ENCODE peak calls at places on chromosomes 5 and 9, in seven cellular contexts. Q is PC-3, C is SK-N-SH, R is GM23338, Z is GM23248, M is PC-9, G is MM.1S. J is an unnamed sample. For H3F3A and H4K20me1, the result is how much of the 10 kb centered on the place peaks cover.

GRCh38 chr9:134875376-134875775 is 5.2 kb upstream of the FCN2 start:
- DNase-seq in G (no peak), R (no peak), C (no peak), M (no peak), Z (no peak), Q (no peak), J (no peak)

GRCh38 chr5:95907067-95907705 is 54.5 kb downstream of the ELL2 start:
- DNase-seq in M (no peak), Q (no peak), Z (no peak), G (no peak), R (no peak), C (no peak), J (no peak)

GRCh38 chr9:95788011-95788410 is 87.5 kb upstream of the ERCC6L2 start:
- DNase-seq in G (no peak), Z (no peak), Q (no peak), C (no peak), M (peak), R (peak), J (no peak)

GRCh38 chr9:85067792-85068191 is 398.3 kb downstream of the NTRK2 start:
- DNase-seq in Q (no peak), R (no peak), M (no peak), G (peak), C (no peak), Z (no peak), J (no peak)

GRCh38 chr5:23996525-23996924 is 489.1 kb downstream of the PRDM9 start:
- DNase-seq in Q (no peak), R (no peak), G (no peak), M (no peak), Z (no peak), C (no peak), J (no peak)

GRCh38 chr5:178371362-178372090 is 138.9 kb upstream of the PHYKPL start:
- DNase-seq in R (no peak), G (no peak), Z (no peak), C (no peak), M (no peak), Q (no peak), J (no peak)

GRCh38 chr9:124941689-124942561 is 1.0 kb upstream of the GOLGA1 start:
- DNase-seq in C (peak), R (peak), G (peak), M (no peak), Q (peak), Z (peak), J (peak)

GRCh38 chr5:91144491-91145232 is 238.5 kb downstream of the ARRDC3 start:
- DNase-seq in Z (no peak), C (no peak), M (no peak), R (no peak), G (no peak), Q (no peak), J (no peak)

GRCh38 chr5:38258319-38259061 is at the start of gene EGFLAM:
- DNase-seq in R (peak), G (no peak), Z (peak), C (peak), Q (no peak), M (no peak), J (peak)

GRCh38 chr5:3349704-3350565 is 245.7 kb upstream of the IRX1 start:
- DNase-seq in C (no peak), R (no peak), Q (no peak), Z (no peak), G (no peak), M (no peak), J (no peak)

GRCh38 chr9:98067184-98067583 is 10.7 kb downstream of the NANS start:
- DNase-seq in C (no peak), Z (no peak), G (no peak), Q (no peak), R (no peak), M (no peak), J (no peak)

GRCh38 chr9:92439921-92440750 is 15.9 kb upstream of the OMD start:
- DNase-seq in G (no peak), R (no peak), Z (peak), M (no peak), C (no peak), Q (peak), J (no peak)

GRCh38 chr5:127970854-127971425 is 112.6 kb upstream of the SLC12A2 start:
- DNase-seq in M (no peak), G (no peak), Z (no peak), C (no peak), Q (no peak), R (no peak), J (no peak)

GRCh38 chr5:80990971-80991370 is 30.8 kb downstream of the RASGRF2 start:
- DNase-seq in C (no peak), R (peak), M (peak), Z (no peak), G (no peak), Q (peak), J (no peak)

GRCh38 chr9:29691145-29691544 is 2117.9 kb upstream of the C9orf72 start:
- DNase-seq in G (no peak), Z (no peak), Q (no peak), R (no peak), M (no peak), C (no peak), J (no peak)

DNA sequence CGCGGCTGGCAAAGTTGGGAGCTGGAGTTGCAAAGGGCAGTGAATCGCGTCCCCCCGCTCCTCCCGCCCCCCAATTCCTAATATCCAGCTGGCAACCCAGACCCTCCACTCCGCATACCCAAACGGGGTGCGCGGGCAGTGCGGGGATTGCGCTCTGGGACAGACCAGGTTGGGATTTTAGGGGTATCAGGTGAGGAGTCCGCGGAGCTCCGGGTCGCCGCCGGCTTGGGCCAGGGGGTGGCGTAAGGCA is 553 bp downstream of the IQGAP2 start:
- DNase-seq in Z (no peak), R (no peak), C (peak), G (no peak), Q (no peak), M (no peak), J (no peak)
- H3F3A ChIP-seq in Z (under half), R (under half), C (under half), G (half or more), Q (under half), M (under half), J (under half)

GRCh38 chr5:56850423-56850822 is 35.1 kb downstream of the MAP3K1 start:
- DNase-seq in G (no peak), C (no peak), M (no peak), R (no peak), Z (no peak), Q (no peak), J (no peak)

GRCh38 chr5:56852228-56853000 is 37.1 kb downstream of the MAP3K1 start:
- DNase-seq in M (no peak), C (no peak), Q (no peak), R (no peak), G (peak), Z (no peak), J (no peak)

GRCh38 chr5:56849671-56850070 is 34.3 kb downstream of the MAP3K1 start:
- DNase-seq in G (peak), Q (no peak), C (no peak), M (no peak), Z (no peak), R (no peak), J (no peak)

GRCh38 chr5:56853710-56854109 is 38.4 kb downstream of the MAP3K1 start:
- DNase-seq in R (no peak), M (no peak), Z (no peak), C (no peak), Q (no peak), G (no peak), J (no peak)

DNA sequence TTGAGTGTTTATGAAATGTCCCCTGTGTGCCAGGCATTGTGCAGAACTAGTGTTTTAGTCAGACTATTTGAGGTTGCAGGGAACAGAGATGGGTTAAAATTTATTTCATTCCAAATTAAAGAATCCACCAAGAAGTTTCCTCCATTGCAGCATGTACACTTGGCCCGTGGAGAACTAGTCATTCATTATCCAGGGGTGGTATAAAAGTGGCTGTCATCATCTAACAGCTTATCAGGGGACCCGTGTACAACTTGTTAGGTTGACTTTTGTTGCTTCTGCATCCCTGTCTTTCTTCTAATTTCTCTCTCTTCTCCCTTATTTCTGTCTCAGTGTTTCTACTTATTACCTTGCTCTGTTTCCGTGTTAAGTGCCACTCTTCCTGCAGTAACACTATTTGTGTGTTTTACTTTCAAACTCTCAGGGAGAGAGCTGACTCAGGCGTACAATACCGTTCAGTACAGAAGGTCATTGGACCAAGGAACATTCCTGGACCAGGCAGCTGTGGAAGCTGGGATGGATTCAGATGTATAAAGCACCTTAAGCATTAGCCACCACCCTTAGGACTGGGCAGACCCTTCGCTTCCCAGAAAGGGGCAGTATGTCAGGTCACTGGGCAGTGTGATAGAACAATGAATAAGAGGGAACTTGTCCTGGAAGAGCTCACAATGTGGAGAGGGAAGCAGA is 36.1 kb downstream of the MAP3K1 start:
- DNase-seq in M (no peak), Q (no peak), C (no peak), R (no peak), G (no peak), Z (no peak), J (no peak)
- H4K20me1 ChIP-seq in M (under half), Q (under half), C (half or more), R (under half), G (under half), Z (under half), J (under half)

DNA sequence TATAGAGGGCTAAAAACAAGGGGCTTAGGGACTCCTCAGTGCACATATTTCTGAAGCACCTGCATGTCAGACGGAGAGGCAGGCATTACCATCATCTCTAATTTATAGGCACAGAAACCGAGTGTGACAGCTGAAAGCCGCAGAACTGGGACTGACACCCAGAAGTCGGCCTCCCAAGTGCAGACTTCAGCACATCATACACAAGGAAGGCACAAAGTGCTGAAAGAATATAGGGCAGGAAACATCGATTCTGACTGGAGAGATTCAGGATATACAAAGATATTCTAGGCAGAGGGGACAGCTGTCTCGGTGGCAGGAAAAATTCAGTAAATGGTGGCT is 11.2 kb downstream of the MRPS27 start:
- DNase-seq in R (no peak), M (no peak), C (no peak), Q (no peak), G (peak), Z (no peak), J (no peak)
- H3F3A ChIP-seq in R (under half), M (under half), C (under half), Q (under half), G (under half), Z (under half), J (under half)

GRCh38 chr9:131728546-131728910 is 11.3 kb downstream of the RAPGEF1 start:
- DNase-seq in R (no peak), Q (no peak), M (no peak), C (no peak), Z (no peak), G (peak), J (no peak)
- H4K20me1 ChIP-seq in R (under half), Q (under half), M (under half), C (under half), Z (under half), G (under half), J (under half)

DNA sequence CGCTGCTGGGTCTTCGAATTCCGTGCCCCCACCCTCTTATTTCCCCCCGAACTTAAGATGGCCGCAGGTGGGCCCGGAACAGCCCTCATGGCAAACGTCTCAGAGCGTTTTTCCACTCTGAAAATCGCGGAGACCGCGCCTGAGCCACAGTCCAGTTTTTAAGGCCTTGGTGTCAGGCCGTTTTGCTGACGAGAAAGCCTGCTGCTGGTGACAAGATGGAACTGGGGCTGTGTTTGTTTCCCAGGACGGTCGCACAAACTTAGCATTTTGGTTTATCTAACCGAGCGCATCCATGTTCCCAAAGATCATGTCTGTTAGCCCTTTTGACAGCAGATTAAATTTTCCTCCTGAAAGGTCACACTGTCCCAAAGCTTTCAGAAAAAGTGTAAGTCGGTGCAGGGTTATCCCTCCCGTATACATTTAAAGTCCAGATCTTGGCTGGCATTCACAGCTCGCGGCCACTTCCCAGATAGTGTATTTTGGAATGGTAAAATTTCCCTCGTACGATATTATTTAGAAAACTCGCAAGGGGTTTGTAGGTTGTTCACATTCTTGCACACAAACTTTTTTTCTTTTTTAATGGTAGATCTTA is 795 bp downstream of the SREK1 start:
- DNase-seq in Z (peak), G (no peak), C (no peak), Q (no peak), R (no peak), M (no peak), J (no peak)
- H3F3A ChIP-seq in Z (under half), G (under half), C (under half), Q (under half), R (under half), M (under half), J (under half)

GRCh38 chr9:127931092-127931881 is 710 bp upstream of the PIP5KL1 start:
- DNase-seq in R (peak), Z (peak), C (peak), Q (peak), M (peak), G (peak), J (peak)

GRCh38 chr9:127928232-127929043 is 2.1 kb downstream of the PIP5KL1 start:
- DNase-seq in R (no peak), Z (peak), Q (peak), G (peak), M (no peak), C (no peak), J (no peak)

GRCh38 chr9:127927457-127928231 is 2.9 kb downstream of the PIP5KL1 start:
- DNase-seq in C (no peak), Z (peak), M (peak), G (peak), R (peak), Q (peak), J (peak)

GRCh38 chr9:127929044-127929979 is 1.3 kb downstream of the PIP5KL1 start:
- DNase-seq in Z (no peak), R (no peak), C (no peak), M (no peak), Q (no peak), G (peak), J (no peak)

GRCh38 chr9:127930298-127931091 is at the start of gene PIP5KL1:
- DNase-seq in Q (peak), R (peak), M (peak), G (peak), Z (peak), C (peak), J (peak)
- H4K20me1 ChIP-seq in Q (under half), R (under half), M (under half), G (under half), Z (under half), C (under half), J (under half)

DNA sequence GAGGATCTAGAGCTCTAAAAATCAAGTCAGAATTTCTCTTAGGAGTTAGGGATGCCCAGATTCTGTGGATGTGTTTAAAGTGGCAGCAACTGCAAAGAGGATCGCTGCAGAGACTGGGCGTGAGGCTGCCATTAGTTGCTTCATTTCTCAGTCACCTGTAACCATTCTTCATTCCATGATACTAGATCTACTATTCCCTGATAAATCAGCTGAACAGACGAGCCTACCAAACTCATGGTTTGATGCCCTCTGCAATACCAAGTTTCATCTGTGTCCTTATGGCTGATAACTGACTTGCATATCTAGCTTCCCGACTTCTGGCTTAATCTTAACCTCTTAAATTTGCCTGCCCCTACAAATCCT is 33.3 kb downstream of the UBE2R2 start:
- DNase-seq in G (no peak), R (no peak), C (no peak), Q (no peak), Z (no peak), M (no peak), J (no peak)
- H3F3A ChIP-seq in G (under half), R (under half), C (under half), Q (under half), Z (under half), M (under half), J (under half)

DNA sequence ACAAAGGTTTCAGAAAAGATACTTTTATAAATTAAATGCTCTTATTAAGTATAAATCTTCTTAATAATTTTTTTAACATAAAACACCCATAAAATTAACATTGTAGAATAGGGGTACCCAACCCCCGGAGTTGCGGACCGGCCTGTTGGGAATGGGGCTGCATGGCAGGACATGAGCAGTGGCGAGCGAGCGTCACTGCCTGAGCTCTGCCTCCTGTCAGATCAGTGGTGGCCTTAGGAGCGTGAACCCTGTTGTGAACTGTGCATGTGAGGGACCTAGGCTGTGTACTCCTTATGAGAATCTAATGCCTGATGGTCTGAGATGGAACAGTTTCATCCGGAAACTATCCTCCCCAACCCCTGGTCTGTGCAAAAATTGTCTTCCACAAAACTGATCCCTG is 35.3 kb downstream of the CLINT1 start:
- DNase-seq in Z (no peak), C (no peak), G (no peak), Q (no peak), M (no peak), R (no peak), J (no peak)
- H4K20me1 ChIP-seq in Z (under half), C (half or more), G (under half), Q (half or more), M (half or more), R (under half), J (under half)

GRCh38 chr9:123346826-123347225 is 9.2 kb upstream of the CRB2 start:
- DNase-seq in M (no peak), R (no peak), Q (no peak), Z (no peak), C (no peak), G (no peak), J (no peak)

GRCh38 chr9:123344273-123345096 is 11.5 kb upstream of the CRB2 start:
- DNase-seq in G (no peak), Z (no peak), R (no peak), M (no peak), C (no peak), Q (no peak), J (no peak)

GRCh38 chr9:123346026-123346425 is 10.0 kb upstream of the CRB2 start:
- DNase-seq in G (no peak), C (no peak), Q (no peak), M (no peak), Z (no peak), R (no peak), J (no peak)

GRCh38 chr9:123342247-123342646 is 13.8 kb upstream of the CRB2 start:
- DNase-seq in G (no peak), Z (no peak), R (no peak), M (no peak), C (no peak), Q (no peak), J (no peak)

DNA sequence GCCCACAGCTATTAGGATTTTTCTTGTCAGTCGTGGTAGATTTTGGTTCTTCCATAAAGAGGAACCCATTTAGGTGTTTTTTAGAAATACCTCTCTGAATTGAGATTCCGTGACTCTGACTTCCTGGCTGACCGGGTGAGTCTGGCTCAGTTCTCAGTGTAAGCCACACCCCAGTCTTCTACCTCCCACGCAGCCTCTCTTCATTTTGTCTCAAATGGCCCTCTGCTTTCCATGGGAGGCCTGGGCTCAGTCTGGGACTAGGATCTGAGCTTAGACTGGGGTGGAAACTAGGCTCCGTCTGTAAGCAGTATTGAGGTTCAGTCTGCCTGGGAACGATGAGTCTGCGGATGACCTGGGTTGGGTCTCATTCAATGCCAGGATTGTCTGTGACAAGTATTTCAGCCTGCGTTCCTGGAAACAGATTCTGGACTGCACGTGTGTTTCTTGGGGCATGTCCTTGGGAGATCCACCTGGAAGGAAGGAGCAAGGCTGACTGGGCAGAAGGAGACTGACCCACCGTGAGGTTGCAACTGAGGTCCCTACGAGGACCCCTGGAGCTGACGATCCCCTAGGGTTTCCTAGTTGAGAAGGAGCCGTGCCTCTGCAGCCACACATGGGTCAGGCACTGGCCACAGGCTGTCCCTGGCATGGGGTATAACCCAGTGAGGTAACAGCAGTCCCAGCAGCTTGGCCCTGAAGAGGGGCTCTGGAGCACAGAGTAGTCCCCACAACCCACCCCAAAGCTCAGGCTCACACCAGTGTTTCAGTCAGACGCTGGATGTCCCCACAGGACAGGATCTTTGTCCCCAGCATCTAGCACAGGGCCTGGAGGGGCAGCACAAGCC is 12.3 kb upstream of the CRB2 start:
- DNase-seq in R (no peak), C (no peak), Q (no peak), Z (peak), G (no peak), M (no peak), J (no peak)
- H3F3A ChIP-seq in R (under half), C (under half), Q (under half), Z (under half), G (under half), M (under half), J (under half)